ENCODE peak calls at places on chromosomes 3 and 15, in seven cellular contexts. B, C, J, P, K, M and Z are unnamed samples.

GRCh38 chr15:87707581-87708130 is 548.9 kb downstream of the NTRK3 start:
- DNase-seq in C (no peak), J (no peak), B (no peak), M (no peak), K (no peak), P (no peak), Z (no peak)

GRCh38 chr15:79977431-79977940 is 6.5 kb upstream of the BCL2A1 start:
- DNase-seq in J (no peak), M (peak), P (no peak), C (peak), B (no peak), K (no peak), Z (no peak)

GRCh38 chr15:100628746-100629145 is 26.4 kb downstream of the ASB7 start:
- DNase-seq in C (no peak), B (no peak), P (no peak), K (no peak), J (no peak), M (no peak), Z (no peak)

GRCh38 chr3:126392246-126392645 is 2.5 kb upstream of the CFAP100 start:
- DNase-seq in P (no peak), J (no peak), C (no peak), K (no peak), M (no peak), B (no peak), Z (no peak)

GRCh38 chr3:194787072-194787471 is 101.4 kb downstream of the FAM43A start:
- DNase-seq in B (no peak), K (no peak), C (no peak), P (no peak), J (no peak), M (no peak), Z (no peak)

GRCh38 chr3:100525753-100526612 is 33.6 kb downstream of the TMEM45A start:
- DNase-seq in M (peak), P (peak), C (no peak), B (no peak), J (no peak), K (no peak), Z (peak)

GRCh38 chr3:94734201-94734600 is 671.3 kb downstream of the NSUN3 start:
- DNase-seq in J (no peak), B (no peak), C (no peak), P (no peak), M (no peak), K (no peak), Z (no peak)

GRCh38 chr3:14598143-14598569 is 53.4 kb upstream of the CCDC174 start:
- DNase-seq in C (no peak), J (peak), M (peak), K (no peak), P (peak), B (peak), Z (no peak)

GRCh38 chr3:104519968-104520655 is 846.6 kb upstream of the ALCAM start:
- DNase-seq in M (no peak), B (no peak), P (no peak), K (no peak), C (no peak), J (no peak), Z (no peak)

GRCh38 chr15:70875001-70875782 is 17.0 kb downstream of the THAP10 start:
- DNase-seq in K (no peak), B (no peak), P (peak), C (peak), M (peak), J (no peak), Z (no peak)

GRCh38 chr15:91346259-91346658 is 246.2 kb downstream of the SV2B start:
- DNase-seq in M (no peak), K (no peak), B (no peak), P (no peak), C (no peak), J (no peak), Z (no peak)

DNA sequence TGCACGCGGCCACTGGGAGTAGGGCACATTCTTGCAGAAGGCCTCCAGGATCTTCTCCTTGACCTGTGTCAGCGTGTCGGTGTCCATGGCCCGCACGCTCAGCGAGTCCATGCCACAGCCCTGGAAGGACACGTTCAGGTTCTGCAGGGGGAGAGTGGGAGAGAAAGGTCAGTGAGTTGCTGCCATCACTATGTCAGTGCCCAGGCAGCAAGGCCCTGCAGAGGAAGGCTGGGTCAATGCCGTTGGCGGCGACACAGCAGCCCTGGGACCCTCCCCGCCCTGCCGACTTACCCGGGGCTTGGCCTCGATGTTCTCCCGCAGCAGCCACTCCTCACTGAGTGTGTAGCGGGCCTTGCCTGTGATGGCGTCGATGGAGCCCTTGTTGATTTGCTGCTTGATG is 19.8 kb downstream of the H1-8 start:
- DNase-seq in K (no peak), B (no peak), P (no peak), J (no peak), M (no peak), C (no peak), Z (no peak)
- H3K27ac ChIP-seq in K (no peak), B (no peak), P (no peak), J (no peak), M (peak), C (peak), Z (no peak)

DNA sequence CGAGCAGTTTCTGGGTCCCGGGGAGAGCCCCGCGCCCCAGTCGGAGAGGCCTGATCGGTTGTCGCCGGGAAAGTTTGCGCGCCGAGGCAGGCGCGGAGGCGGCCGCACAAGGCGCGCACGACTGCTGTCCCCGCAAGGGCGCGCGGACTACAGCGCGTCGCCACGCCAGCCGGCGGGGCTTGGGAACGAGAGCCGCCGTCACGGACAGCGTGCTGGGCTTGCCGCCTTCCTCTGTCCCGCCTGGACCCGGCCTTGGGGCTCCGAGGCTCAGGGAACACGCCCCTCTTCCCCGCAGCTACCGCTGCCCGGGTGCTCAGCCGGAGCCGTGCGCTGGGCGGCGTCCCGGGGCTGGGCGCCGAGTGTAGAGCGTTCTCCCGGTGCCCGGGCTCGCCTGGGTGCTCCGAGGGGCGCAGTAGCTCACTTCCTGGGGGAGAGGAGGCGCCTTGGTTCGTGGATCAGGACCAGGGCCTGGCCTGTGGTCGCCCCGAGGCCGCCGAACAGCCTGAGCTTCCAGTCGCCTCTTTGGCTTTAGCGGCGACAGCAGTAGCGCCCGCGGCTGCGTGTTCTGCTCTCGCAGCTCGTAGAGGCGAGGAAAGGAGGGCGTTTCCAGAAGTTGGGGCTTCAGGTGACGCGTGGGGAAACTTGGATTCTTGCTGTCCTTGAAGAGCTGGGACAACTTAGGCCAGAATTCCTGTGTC is 226.6 kb upstream of the C2CD4B start:
- DNase-seq in P (peak), J (peak), B (peak), C (peak), M (peak), K (peak), Z (no peak)
- H3K27ac ChIP-seq in P (no peak), J (no peak), B (no peak), C (peak), M (peak), K (peak), Z (no peak)

GRCh38 chr3:45026957-45027356 is 854 bp downstream of the CLEC3B start:
- DNase-seq in K (no peak), M (peak), J (no peak), P (no peak), B (no peak), C (peak), Z (no peak)
- H3K27ac ChIP-seq in K (no peak), M (no peak), J (no peak), P (no peak), B (no peak), C (peak), Z (no peak)

DNA sequence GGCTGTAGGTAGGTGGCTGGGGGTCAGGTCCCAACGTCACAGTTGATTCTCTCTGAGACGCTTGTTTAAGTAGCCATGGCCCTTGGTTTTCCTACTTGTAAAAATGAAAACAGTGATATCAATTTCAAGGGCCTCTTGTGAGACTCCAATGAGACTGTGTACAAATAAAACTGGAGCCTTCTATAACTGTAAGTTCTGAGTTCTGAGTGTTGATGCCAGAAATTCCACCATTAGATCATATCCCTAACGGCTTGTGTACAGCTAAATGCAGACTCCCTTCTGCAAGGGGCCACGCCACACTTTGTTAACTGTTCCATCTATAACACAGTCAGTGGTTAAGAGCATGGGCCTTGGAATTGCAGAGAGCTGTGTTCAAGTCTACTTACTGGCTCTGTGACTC is 267.3 kb downstream of the TLE3 start:
- DNase-seq in B (no peak), C (no peak), P (no peak), J (no peak), K (no peak), M (no peak), Z (no peak)
- H3K27ac ChIP-seq in B (no peak), C (no peak), P (no peak), J (no peak), K (no peak), M (no peak), Z (no peak)